ENCODE peak calls at places on chromosomes 16 and 17, in six cellular contexts. H is transverse colon, Y is mammary epithelial cell, D is endodermal cell, L is K562, J is SK-N-SH. X is an unnamed sample. For H3K27me3, the result is how much of the 10 kb centered on the place peaks cover.

GRCh38 chr16:9946022-9946720 is 236.1 kb downstream of the GRIN2A start:
- DNase-seq in H (no peak), Y (no peak), D (peak), L (no peak), J (no peak), X (no peak)

GRCh38 chr16:55875273-55875672 is at the start of gene CES5A:
- DNase-seq in H (no peak), Y (no peak), D (no peak), L (no peak), J (no peak), X (no peak)

GRCh38 chr17:83041305-83041704 is 38.1 kb upstream of the METRNL start:
- DNase-seq in H (no peak), Y (no peak), D (peak), L (no peak), J (peak), X (no peak)

GRCh38 chr17:36468903-36469635 is 17.4 kb upstream of the ZNHIT3 start:
- DNase-seq in H (no peak), Y (no peak), D (no peak), L (no peak), J (no peak), X (no peak)

GRCh38 chr16:55294129-55294528 is 29.9 kb upstream of the IRX6 start:
- DNase-seq in H (no peak), Y (no peak), D (no peak), L (peak), J (no peak), X (no peak)

GRCh38 chr17:42676424-42677011 is at the start of gene PLEKHH3:
- DNase-seq in H (no peak), Y (peak), D (no peak), L (no peak), J (no peak), X (no peak)

GRCh38 chr17:57853695-57854094 is 3.9 kb upstream of the MRPS23 start:
- DNase-seq in H (peak), Y (no peak), D (no peak), L (no peak), J (no peak), X (no peak)

GRCh38 chr16:58426960-58427359 is 34.7 kb downstream of the GINS3 start:
- DNase-seq in H (no peak), Y (no peak), D (no peak), L (no peak), J (no peak), X (no peak)

GRCh38 chr16:5042574-5043171 is 8.9 kb upstream of the NAGPA start:
- DNase-seq in H (no peak), Y (peak), D (peak), L (no peak), J (no peak), X (no peak)

GRCh38 chr16:23348579-23349469 is 46.7 kb downstream of the SCNN1B start:
- DNase-seq in H (no peak), Y (no peak), D (peak), L (no peak), J (no peak), X (peak)

GRCh38 chr16:86087561-86088230 is 188.7 kb downstream of the IRF8 start:
- DNase-seq in H (no peak), Y (no peak), D (no peak), L (no peak), J (no peak), X (no peak)

GRCh38 chr17:44118427-44119050 is 4.9 kb downstream of the HDAC5 start:
- DNase-seq in H (no peak), Y (no peak), D (peak), L (no peak), J (no peak), X (no peak)

GRCh38 chr17:42928714-42929496 is 28.3 kb downstream of the G6PC1 start:
- DNase-seq in H (peak), Y (peak), D (peak), L (peak), J (peak), X (peak)

DNA sequence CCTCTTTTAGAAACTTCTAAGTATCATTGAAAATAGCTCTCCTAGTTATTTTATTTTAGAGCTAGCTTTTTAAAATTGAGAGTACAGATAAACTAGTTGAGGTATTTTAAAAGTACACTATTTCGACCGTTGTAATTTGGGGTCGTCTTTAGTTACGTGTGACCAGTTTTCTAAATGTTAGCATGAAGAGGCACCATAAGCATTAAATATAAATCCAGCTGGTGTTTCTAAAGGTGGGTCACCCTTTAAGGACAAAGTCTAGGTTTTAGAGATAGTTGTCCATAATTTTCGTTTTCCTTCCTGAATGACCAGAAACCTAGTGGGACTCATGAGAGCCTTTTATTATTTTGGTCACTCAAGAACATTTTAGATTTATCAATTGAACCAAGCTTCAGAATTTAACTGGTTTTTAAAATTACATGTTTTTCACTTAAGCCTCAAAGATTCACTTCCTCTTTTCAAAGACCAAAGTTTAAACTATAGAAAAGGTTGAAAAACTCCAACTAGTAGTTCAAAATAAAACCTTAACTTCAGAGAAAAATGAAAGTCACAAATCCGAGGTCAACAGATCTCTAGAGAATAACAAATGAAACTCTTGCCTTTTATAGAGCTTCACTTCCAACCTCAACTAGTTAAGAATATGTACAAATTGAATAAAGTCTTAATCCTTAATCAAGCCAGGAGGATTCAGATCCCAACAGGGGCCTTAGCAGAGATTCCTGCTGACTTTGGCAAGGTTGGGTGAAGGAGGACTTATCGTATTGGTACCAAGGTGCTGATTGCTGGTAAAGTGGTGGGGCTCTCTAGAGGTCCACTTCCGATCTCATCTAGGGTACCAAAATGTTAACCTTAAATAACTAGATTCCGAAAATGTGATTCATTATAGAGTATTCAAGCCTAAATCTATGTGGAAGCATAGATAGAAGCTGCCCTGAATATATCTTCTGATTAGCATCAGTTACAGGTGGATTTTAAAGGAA is 32.5 kb downstream of the PHKB start:
- DNase-seq in H (no peak), Y (no peak), D (no peak), L (no peak), J (no peak), X (no peak)
- H3K27ac ChIP-seq in H (peak), Y (no peak), D (no peak), L (peak), J (no peak), X (no peak)

DNA sequence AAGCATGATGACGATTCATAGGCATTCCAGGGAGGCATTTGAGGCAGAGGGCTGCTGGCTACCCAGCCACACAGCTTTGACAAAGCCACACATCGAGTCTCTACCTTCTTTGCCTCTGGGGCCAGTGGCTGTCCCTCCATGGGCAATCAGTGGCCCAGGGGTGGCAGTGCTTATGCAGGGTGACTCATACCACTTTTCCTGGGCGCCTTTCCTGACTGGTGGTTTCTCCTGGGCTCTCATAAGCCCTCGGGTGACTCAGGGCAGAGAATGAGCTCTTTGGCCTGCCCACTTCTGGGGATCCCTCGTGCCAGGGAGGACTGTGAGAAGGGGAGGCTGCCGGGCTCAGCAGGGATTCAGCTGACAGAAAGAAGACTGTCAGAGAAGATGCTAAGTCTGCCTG is 148.3 kb upstream of the WSCD1 start:
- DNase-seq in H (no peak), Y (peak), D (peak), L (no peak), J (no peak), X (no peak)
- H3K27me3 ChIP-seq in H (under half), Y (under half), D (under half), L (under half), J (under half), X (under half)

GRCh38 chr17:63437287-63438091 is 8.6 kb downstream of the CYB561 start:
- DNase-seq in H (no peak), Y (no peak), D (no peak), L (peak), J (peak), X (no peak)

GRCh38 chr17:63434951-63435571 is 11.0 kb downstream of the CYB561 start:
- DNase-seq in H (peak), Y (peak), D (peak), L (no peak), J (peak), X (peak)

GRCh38 chr17:63435681-63436522 is 10.2 kb downstream of the CYB561 start:
- DNase-seq in H (peak), Y (no peak), D (peak), L (peak), J (peak), X (no peak)

GRCh38 chr17:63438092-63439051 is 7.7 kb downstream of the CYB561 start:
- DNase-seq in H (no peak), Y (no peak), D (no peak), L (no peak), J (peak), X (no peak)

GRCh38 chr17:63436523-63437110 is 9.5 kb downstream of the CYB561 start:
- DNase-seq in H (no peak), Y (no peak), D (peak), L (no peak), J (peak), X (no peak)
- TF ChIP-seq CTCF in H (no peak), Y (no peak), D (peak), L (peak), J (peak), X (peak)

DNA sequence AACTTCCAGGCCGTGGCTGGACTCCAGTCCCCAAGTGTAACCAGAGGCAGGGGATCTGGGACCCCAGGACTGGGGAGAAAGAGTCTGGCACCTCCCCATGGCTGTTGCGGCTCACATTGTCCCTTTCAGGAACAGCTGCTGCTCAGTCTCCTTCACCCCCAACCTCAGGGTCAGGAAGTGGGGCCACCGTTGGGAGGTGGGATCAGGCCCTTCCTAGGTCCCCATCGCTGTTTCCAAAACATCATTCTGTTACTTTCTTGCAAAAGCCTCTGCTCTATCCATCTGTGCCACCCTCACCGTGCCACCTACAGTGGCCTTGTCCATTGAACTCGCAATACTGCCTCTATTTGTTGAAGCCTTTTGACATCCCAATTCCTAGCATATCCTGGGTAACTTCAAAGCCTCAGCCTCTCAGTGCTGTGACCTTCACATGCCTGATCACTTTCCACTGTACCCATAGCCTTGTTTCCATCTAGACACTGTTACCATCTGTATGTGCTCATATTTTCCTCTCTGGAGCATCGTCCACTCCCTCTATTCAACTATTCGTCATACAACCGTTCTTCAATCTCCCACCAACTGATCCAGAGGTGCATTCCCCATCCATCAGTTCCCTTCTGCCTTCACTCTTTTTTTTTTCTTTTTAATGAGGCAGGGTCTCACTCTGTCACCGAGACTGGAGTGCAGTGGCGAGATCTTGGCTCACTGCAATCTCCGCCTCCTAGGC is 15.0 kb upstream of the SRCIN1 start:
- DNase-seq in H (no peak), Y (no peak), D (peak), L (no peak), J (no peak), X (no peak)
- H3K27ac ChIP-seq in H (no peak), Y (no peak), D (no peak), L (no peak), J (no peak), X (no peak)

GRCh38 chr17:63492940-63493339 is 16.1 kb downstream of the ACE start:
- DNase-seq in H (no peak), Y (no peak), D (no peak), L (no peak), J (no peak), X (no peak)

GRCh38 chr17:63491413-63491812 is 14.6 kb downstream of the ACE start:
- DNase-seq in H (no peak), Y (no peak), D (no peak), L (no peak), J (no peak), X (no peak)

GRCh38 chr17:63491976-63492575 is 15.2 kb downstream of the ACE start:
- DNase-seq in H (no peak), Y (no peak), D (peak), L (no peak), J (no peak), X (no peak)

GRCh38 chr17:63494300-63494928 is 17.6 kb downstream of the ACE start:
- DNase-seq in H (no peak), Y (no peak), D (no peak), L (no peak), J (no peak), X (no peak)

GRCh38 chr17:63493411-63493810 is 16.6 kb downstream of the ACE start:
- DNase-seq in H (no peak), Y (no peak), D (no peak), L (no peak), J (no peak), X (no peak)
- H3K27me3 ChIP-seq in H (under half), Y (under half), D (under half), L (half or more), J (under half), X (under half)

GRCh38 chr17:18320301-18320700 is 5.2 kb downstream of the SMCR8 start:
- DNase-seq in H (no peak), Y (no peak), D (no peak), L (no peak), J (no peak), X (no peak)

GRCh38 chr17:18323007-18323406 is 7.9 kb downstream of the SMCR8 start:
- DNase-seq in H (no peak), Y (peak), D (peak), L (no peak), J (no peak), X (no peak)

GRCh38 chr17:18322522-18322921 is 7.4 kb downstream of the SMCR8 start:
- DNase-seq in H (no peak), Y (no peak), D (no peak), L (no peak), J (no peak), X (no peak)

GRCh38 chr17:18319604-18320256 is 4.6 kb downstream of the SMCR8 start:
- DNase-seq in H (no peak), Y (peak), D (peak), L (no peak), J (peak), X (peak)

DNA sequence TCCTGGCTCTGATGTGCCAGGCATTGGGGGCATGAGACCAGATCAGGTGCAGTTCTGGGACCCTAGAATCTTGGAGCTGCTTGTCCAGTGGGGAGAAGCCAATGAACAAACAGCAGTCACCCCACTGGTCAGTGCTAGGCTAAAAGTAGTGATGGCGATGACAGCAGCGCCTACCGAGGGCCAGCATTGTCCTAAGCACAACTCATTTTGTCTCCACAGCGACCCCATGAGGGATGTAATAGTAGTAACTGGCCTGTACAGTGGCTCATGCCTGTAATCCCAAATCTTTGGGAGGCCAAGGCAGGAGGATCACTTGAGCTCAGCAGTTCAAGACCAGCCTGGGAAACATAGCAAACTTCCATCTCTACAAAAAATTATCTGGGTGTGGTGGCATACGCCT is 6.2 kb downstream of the SMCR8 start:
- DNase-seq in H (no peak), Y (no peak), D (peak), L (peak), J (no peak), X (peak)
- TF ChIP-seq CTCF in H (no peak), Y (no peak), D (peak), L (peak), J (no peak), X (peak)

GRCh38 chr16:66226762-66227161 is 139.7 kb upstream of the CDH5 start:
- DNase-seq in H (no peak), Y (no peak), D (peak), L (no peak), J (no peak), X (no peak)

GRCh38 chr16:66227766-66228530 is 138.5 kb upstream of the CDH5 start:
- DNase-seq in H (no peak), Y (no peak), D (peak), L (no peak), J (no peak), X (no peak)

GRCh38 chr16:66225696-66226095 is 140.8 kb upstream of the CDH5 start:
- DNase-seq in H (no peak), Y (no peak), D (peak), L (no peak), J (no peak), X (no peak)

GRCh38 chr16:66224636-66225035 is 141.9 kb upstream of the CDH5 start:
- DNase-seq in H (no peak), Y (no peak), D (peak), L (no peak), J (no peak), X (no peak)

GRCh38 chr16:66228791-66229190 is 137.7 kb upstream of the CDH5 start:
- DNase-seq in H (no peak), Y (no peak), D (peak), L (no peak), J (no peak), X (peak)
- H3K27ac ChIP-seq in H (no peak), Y (no peak), D (no peak), L (no peak), J (no peak), X (no peak)

GRCh38 chr17:48290378-48290777 is 139.6 kb downstream of the SKAP1 start:
- DNase-seq in H (no peak), Y (no peak), D (no peak), L (no peak), J (no peak), X (no peak)
- H3K27me3 ChIP-seq in H (half or more), Y (under half), D (under half), L (under half), J (half or more), X (under half)

GRCh38 chr16:89944773-89945172 is 3.8 kb upstream of the DEF8 start:
- DNase-seq in H (no peak), Y (no peak), D (no peak), L (no peak), J (no peak), X (no peak)

GRCh38 chr16:89949756-89950155 is 1.2 kb downstream of the DEF8 start:
- DNase-seq in H (no peak), Y (no peak), D (no peak), L (no peak), J (no peak), X (no peak)

GRCh38 chr16:89946515-89946914 is 2.0 kb upstream of the DEF8 start:
- DNase-seq in H (no peak), Y (no peak), D (no peak), L (no peak), J (no peak), X (no peak)

GRCh38 chr16:89949121-89949742 is 677 bp downstream of the DEF8 start:
- DNase-seq in H (no peak), Y (no peak), D (peak), L (peak), J (peak), X (no peak)

DNA sequence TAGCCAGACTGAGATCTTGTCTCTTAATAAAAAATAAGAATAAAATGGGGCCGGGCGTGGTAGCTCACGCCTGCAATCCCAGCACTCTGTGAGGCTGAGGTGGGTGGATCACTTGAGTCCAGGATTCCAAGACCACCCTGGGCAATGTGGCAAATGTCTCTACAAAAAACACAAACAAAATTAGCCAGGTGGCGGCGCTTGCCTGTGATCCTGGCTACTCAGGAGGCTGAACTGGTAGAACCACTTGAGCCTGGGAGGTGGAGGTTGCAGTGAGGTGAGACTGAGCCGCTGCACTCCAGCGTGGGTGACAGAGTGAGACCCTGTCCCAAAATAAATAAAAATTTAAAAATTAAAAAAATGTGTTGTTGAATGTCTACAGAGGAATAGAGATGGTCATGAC is 2.9 kb upstream of the DEF8 start:
- DNase-seq in H (no peak), Y (no peak), D (peak), L (no peak), J (no peak), X (no peak)
- TF ChIP-seq CTCF in H (no peak), Y (no peak), D (peak), L (peak), J (no peak), X (no peak)